ENCODE peak calls at places on chromosomes 12 and 14, in seven cellular contexts. L is Peyer's patch, J is tibial nerve, H is heart left ventricle, M is ovary, C is sigmoid colon, Y is prostate gland. B is an unnamed sample.
A peak's percentile ranks its signal among the peaks of the same experiment; 100 is the strongest.

GRCh38 chr14:81313775-81314429 is 86.2 kb downstream of the STON2 start:
- DNase-seq in C (no peak), J (no peak), L (no peak), M (no peak), H (no peak), Y (no peak), B (no peak)

GRCh38 chr12:50132505-50133135 is 20.6 kb downstream of the COX14 start:
- DNase-seq in Y (no peak), J (no peak), M (no peak), C (no peak), H (no peak), L (no peak), B (no peak)

GRCh38 chr14:100607611-100607956 is 20.4 kb upstream of the BEGAIN start:
- DNase-seq in Y (no peak), L (no peak), C (peak; percentile 46), J (no peak), H (no peak), M (peak; percentile 4), B (no peak)

GRCh38 chr12:3158851-3159465 is 81.8 kb downstream of the TSPAN9 start:
- DNase-seq in J (no peak), H (peak; percentile 37), Y (no peak), C (no peak), M (peak; percentile 39), L (no peak), B (no peak)

GRCh38 chr14:22796087-22796707 is 19.0 kb downstream of the SLC7A7 start:
- DNase-seq in L (no peak), M (no peak), Y (no peak), C (no peak), J (no peak), H (no peak), B (no peak)

GRCh38 chr12:19065223-19065622 is 64.3 kb upstream of the PLEKHA5 start:
- DNase-seq in L (no peak), H (no peak), C (no peak), M (no peak), J (no peak), Y (no peak), B (no peak)

GRCh38 chr14:83860757-83861156 is 1669.2 kb upstream of the FLRT2 start:
- DNase-seq in Y (no peak), L (no peak), J (no peak), M (no peak), C (no peak), H (no peak), B (no peak)

GRCh38 chr14:35161231-35161630 is 38.9 kb downstream of the PRORP start:
- DNase-seq in M (no peak), C (no peak), J (no peak), L (no peak), H (no peak), Y (no peak), B (no peak)

GRCh38 chr12:10634427-10634826 is 21.0 kb upstream of the MAGOHB start:
- DNase-seq in M (no peak), H (no peak), Y (no peak), C (no peak), J (no peak), L (no peak), B (no peak)

GRCh38 chr14:52061890-52062289 is 7.0 kb downstream of the NID2 start:
- DNase-seq in J (no peak), M (no peak), Y (no peak), C (no peak), H (no peak), L (no peak), B (no peak)

GRCh38 chr12:104656921-104657320 is 200.2 kb downstream of the CHST11 start:
- DNase-seq in J (no peak), C (no peak), L (no peak), M (no peak), Y (no peak), H (no peak), B (no peak)

GRCh38 chr12:91523831-91524230 is 341.2 kb upstream of the DCN start:
- DNase-seq in H (no peak), M (no peak), C (no peak), J (no peak), L (no peak), Y (no peak), B (no peak)

GRCh38 chr12:95994476-95994875 is 1.7 kb downstream of the HAL start:
- DNase-seq in C (no peak), M (no peak), J (no peak), H (no peak), Y (no peak), L (no peak), B (peak; percentile 49)

GRCh38 chr12:70154960-70155589 is 88.2 kb upstream of the CNOT2 start:
- DNase-seq in Y (no peak), H (no peak), M (no peak), C (no peak), J (no peak), L (no peak), B (no peak)

GRCh38 chr14:87111741-87112140 is 881.2 kb downstream of the GALC start:
- DNase-seq in H (no peak), Y (no peak), M (no peak), L (no peak), J (no peak), C (no peak), B (no peak)

GRCh38 chr14:70188608-70189540 is at the start of gene SLC8A3:
- DNase-seq in L (no peak), Y (peak; percentile 20), C (no peak), M (no peak), J (no peak), H (no peak), B (no peak)

GRCh38 chr12:617304-617915 is 45.8 kb downstream of the NINJ2 start:
- DNase-seq in H (peak; percentile 68), M (peak; percentile 78), J (no peak), C (peak; percentile 87), L (no peak), Y (no peak), B (no peak)

GRCh38 chr12:75560167-75560566 is 48.8 kb upstream of the KRR1 start:
- DNase-seq in Y (no peak), C (no peak), M (no peak), L (no peak), H (no peak), J (no peak), B (no peak)

GRCh38 chr14:70422538-70422937 is 5.6 kb upstream of the SYNJ2BP start:
- DNase-seq in H (no peak), Y (no peak), J (no peak), L (no peak), M (no peak), C (no peak), B (no peak)

GRCh38 chr12:34625116-34625515 is 602.8 kb downstream of the ALG10 start:
- DNase-seq in M (no peak), J (no peak), Y (no peak), H (no peak), C (no peak), L (no peak), B (no peak)

GRCh38 chr14:101196795-101197590 is 293.5 kb upstream of the RTL1 start:
- DNase-seq in J (no peak), C (peak; percentile 63), M (peak; percentile 42), L (no peak), H (no peak), Y (no peak), B (peak; percentile 77)

GRCh38 chr12:75759842-75760260 is 248.4 kb upstream of the KRR1 start:
- DNase-seq in J (no peak), H (no peak), C (no peak), L (no peak), M (no peak), Y (no peak), B (no peak)

DNA sequence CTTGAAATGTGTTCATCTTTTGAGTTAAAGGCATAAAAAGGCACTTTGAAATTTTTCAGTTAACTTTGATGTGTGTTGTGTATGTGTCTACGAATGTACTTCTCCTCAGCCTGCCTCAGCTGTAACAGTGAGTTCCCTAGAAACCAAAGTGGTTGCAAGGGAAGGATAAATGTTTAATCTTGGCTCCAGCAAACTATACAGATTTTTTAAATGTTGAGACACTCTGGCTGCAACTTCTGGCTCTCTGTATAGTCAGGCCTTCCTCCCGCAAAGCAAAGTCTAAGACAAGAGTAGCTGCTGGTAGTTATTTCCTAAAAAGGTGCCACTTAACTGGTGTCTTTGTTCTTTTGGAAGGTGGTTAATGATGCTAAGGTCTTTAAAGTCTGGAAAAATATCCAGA is 8.4 kb downstream of the DERA start:
- DNase-seq in L (no peak), H (no peak), Y (no peak), C (no peak), M (no peak), J (no peak), B (no peak)
- H3K4me1 ChIP-seq in L (no peaks in the 10 kb centered on the region), H (no peaks in the 10 kb centered on the region), Y (no peaks in the 10 kb centered on the region), C (peaks cover 42% of the 10 kb centered on the region), M (no peaks in the 10 kb centered on the region), J (no peaks in the 10 kb centered on the region), B (no peaks in the 10 kb centered on the region)

GRCh38 chr14:75280831-75281690 is 2.4 kb downstream of the FOS start:
- DNase-seq in C (peak; percentile 79), H (no peak), M (peak; percentile 64), J (no peak), L (no peak), Y (no peak), B (no peak)
- TF ChIP-seq POLR2A in C (no peak), H (no peak), M (no peak), J (no peak), L (no peak), Y (no peak), B (no peak)

GRCh38 chr14:68523326-68523610 is 269.6 kb downstream of the ZFP36L1 start:
- DNase-seq in L (no peak), C (no peak), Y (no peak), M (no peak), J (no peak), H (no peak), B (peak; percentile 78)

GRCh38 chr14:68520637-68521556 is 272.0 kb downstream of the ZFP36L1 start:
- DNase-seq in J (no peak), H (no peak), L (no peak), C (no peak), M (no peak), Y (peak; percentile 43), B (no peak)

GRCh38 chr14:68521557-68521901 is 271.3 kb downstream of the ZFP36L1 start:
- DNase-seq in C (no peak), H (no peak), L (no peak), Y (no peak), M (no peak), J (no peak), B (no peak)

GRCh38 chr14:68522510-68523325 is 270.1 kb downstream of the ZFP36L1 start:
- DNase-seq in M (peak; percentile 72), Y (no peak), J (no peak), L (no peak), H (no peak), C (no peak), B (peak; percentile 85)

DNA sequence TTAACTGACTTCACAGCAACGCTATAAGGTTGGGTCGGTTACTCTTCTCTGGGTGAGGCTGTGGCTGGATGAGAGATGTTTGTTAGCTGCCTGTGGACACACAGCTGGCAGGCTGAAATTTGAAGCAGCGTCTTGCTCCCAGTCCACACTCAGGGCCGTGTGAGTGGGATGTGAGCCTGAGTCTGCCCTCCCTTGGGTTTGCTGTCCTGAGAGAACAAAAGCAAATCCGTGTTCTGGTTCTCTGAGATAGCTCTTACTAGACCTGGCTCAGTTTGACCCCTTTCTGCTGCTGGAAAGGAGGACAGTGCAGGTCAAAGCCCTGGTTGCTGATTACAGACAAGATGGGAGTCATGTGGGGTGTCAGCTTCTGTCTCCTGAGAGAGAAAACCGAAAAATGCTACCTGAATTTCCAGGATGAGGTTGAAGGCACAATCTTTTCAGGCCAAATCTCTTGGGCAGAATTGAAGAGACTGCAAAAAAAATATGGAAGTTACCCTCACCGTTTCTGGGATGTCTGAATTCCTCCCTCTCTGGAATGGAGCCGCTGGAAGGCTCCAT is 270.8 kb downstream of the ZFP36L1 start:
- DNase-seq in J (no peak), Y (no peak), L (no peak), H (no peak), M (no peak), C (no peak), B (peak; percentile 81)
- H3K4me1 ChIP-seq in J (peaks cover 38% of the 10 kb centered on the region), Y (peaks cover 6% of the 10 kb centered on the region), L (peaks cover 10% of the 10 kb centered on the region), H (peaks cover 32% of the 10 kb centered on the region), M (peaks cover 49% of the 10 kb centered on the region), C (peaks cover 70% of the 10 kb centered on the region), B (peaks cover 90% of the 10 kb centered on the region)

GRCh38 chr12:22625671-22626251 is 790 bp downstream of the ETNK1 start:
- DNase-seq in J (peak; percentile 15), C (peak; percentile 66), Y (peak; percentile 38), L (peak; percentile 52), H (no peak), M (peak; percentile 37), B (no peak)
- TF ChIP-seq POLR2A in J (no peak), C (no peak), Y (no peak), L (no peak), H (no peak), M (no peak), B (no peak)